ENCODE peak calls at places on chromosomes 3 and 15, in eight cellular contexts. U is brain pericyte; H is midbrain; E is BJ; M is T-helper 17 cell; B is effector CD4-positive, alpha-beta T cell; A is aorta; G is A549. Z is an unnamed sample.
A peak's percentile ranks its signal among the peaks of the same experiment; 100 is the strongest.

GRCh38 chr15:90231028-90232017 is 2.4 kb downstream of the CIB1 start:
- DNase-seq in U (no peak), H (no peak), E (no peak), M (peak; percentile 83), B (peak; percentile 78), A (no peak), G (no peak), Z (no peak)

GRCh38 chr15:62275818-62276217 is 110.7 kb upstream of the C2CD4B start:
- DNase-seq in U (no peak), H (no peak), E (no peak), M (no peak), B (no peak), A (no peak), G (no peak), Z (no peak)

GRCh38 chr3:136120373-136121348 is 75.5 kb downstream of the MSL2 start:
- DNase-seq in U (no peak), H (no peak), E (no peak), M (no peak), B (no peak), A (no peak), G (no peak), Z (no peak)

GRCh38 chr15:70474682-70475438 is 288.5 kb downstream of the UACA start:
- DNase-seq in U (peak; percentile 96), H (no peak), E (no peak), M (no peak), B (no peak), A (peak; percentile 96), G (peak; percentile 90), Z (no peak)

GRCh38 chr3:13415236-13416001 is 4.7 kb downstream of the NUP210 start:
- DNase-seq in U (no peak), H (no peak), E (no peak), M (no peak), B (no peak), A (no peak), G (no peak), Z (no peak)

GRCh38 chr15:70439880-70440279 is 323.5 kb downstream of the UACA start:
- DNase-seq in U (no peak), H (no peak), E (no peak), M (no peak), B (no peak), A (no peak), G (no peak), Z (no peak)

GRCh38 chr3:101268987-101269386 is 51.4 kb downstream of the IMPG2 start:
- DNase-seq in U (no peak), H (no peak), E (no peak), M (no peak), B (no peak), A (no peak), G (no peak), Z (no peak)

GRCh38 chr3:189132125-189132744 is 39.5 kb upstream of the TPRG1 start:
- DNase-seq in U (peak; percentile 31), H (no peak), E (peak; percentile 48), M (peak; percentile 66), B (peak; percentile 61), A (no peak), G (no peak), Z (no peak)

GRCh38 chr3:33115024-33115768 is 1.4 kb downstream of the CRTAP start:
- DNase-seq in U (no peak), H (peak; percentile 44), E (peak; percentile 67), M (no peak), B (no peak), A (peak; percentile 89), G (peak; percentile 26), Z (peak; percentile 15)

GRCh38 chr3:48563382-48563918 is at the start of gene UCN2:
- DNase-seq in U (peak; percentile 84), H (no peak), E (no peak), M (no peak), B (no peak), A (no peak), G (no peak), Z (no peak)

GRCh38 chr3:47108546-47108945 is 55.4 kb downstream of the SETD2 start:
- DNase-seq in U (no peak), H (no peak), E (no peak), M (no peak), B (no peak), A (no peak), G (no peak), Z (no peak)

GRCh38 chr15:69298697-69299441 is at the start of gene PAQR5:
- DNase-seq in U (no peak), H (no peak), E (no peak), M (no peak), B (no peak), A (peak; percentile 76), G (peak; percentile 92), Z (no peak)